ENCODE peak calls at places on chromosomes 2 and 18, in eight cellular contexts. T, K, F, B, H, J, S and I are unnamed samples.

GRCh38 chr2:19902272-19902730 is 518 bp upstream of the TTC32 start:
- DNase-seq in H (no peak), J (no peak), B (no peak), S (peak; percentile 7), K (no peak), F (no peak), T (no peak), I (no peak)

GRCh38 chr2:231780123-231780908 is 766 bp downstream of the PDE6D start:
- DNase-seq in F (no peak), J (no peak), T (peak; percentile 30), H (no peak), B (no peak), K (no peak), S (no peak), I (peak; percentile 14)

GRCh38 chr18:58863539-58864145 is 1.0 kb upstream of the ZNF532 start:
- DNase-seq in H (no peak), F (peak; percentile 16), K (no peak), B (no peak), S (no peak), T (peak; percentile 11), J (peak; percentile 40), I (peak; percentile 25)

GRCh38 chr2:241379481-241380480 is 23.7 kb downstream of the FARP2 start:
- DNase-seq in H (no peak), F (no peak), B (no peak), K (no peak), S (no peak), T (no peak), J (no peak), I (no peak)

GRCh38 chr2:120819720-120820210 is 84.1 kb downstream of the GLI2 start:
- DNase-seq in B (no peak), H (no peak), J (no peak), S (no peak), F (no peak), T (no peak), K (no peak), I (no peak)

GRCh38 chr2:206193643-206194382 is 34.1 kb downstream of the EEF1B2 start:
- DNase-seq in K (no peak), F (no peak), T (no peak), J (no peak), B (no peak), S (no peak), H (no peak), I (no peak)

GRCh38 chr18:63342206-63342605 is 22.6 kb upstream of the BCL2 start:
- DNase-seq in H (no peak), F (no peak), S (no peak), T (no peak), B (no peak), K (no peak), J (peak; percentile 26), I (peak; percentile 28)

GRCh38 chr2:218985021-218985324 is at the start of gene FEV:
- DNase-seq in B (no peak), H (no peak), S (no peak), F (no peak), T (no peak), K (no peak), J (no peak), I (no peak)

GRCh38 chr2:152200562-152201465 is 25.3 kb upstream of the STAM2 start:
- DNase-seq in S (peak; percentile 88), H (peak; percentile 93), F (no peak), B (no peak), T (peak; percentile 94), J (no peak), K (no peak), I (no peak)

GRCh38 chr2:38232454-38232853 is 144.6 kb downstream of the ATL2 start:
- DNase-seq in F (no peak), H (no peak), T (no peak), J (no peak), K (no peak), S (no peak), B (no peak), I (no peak)

GRCh38 chr2:118309201-118310015 is 221.1 kb downstream of the INSIG2 start:
- DNase-seq in T (no peak), J (no peak), F (no peak), K (no peak), B (no peak), H (no peak), S (no peak), I (no peak)

GRCh38 chr18:55651236-55651635 is 63.2 kb upstream of the TCF4 start:
- DNase-seq in J (no peak), S (no peak), B (no peak), H (no peak), F (no peak), K (no peak), T (no peak), I (no peak)

GRCh38 chr2:138415891-138416494 is 85.6 kb upstream of the SPOPL start:
- DNase-seq in F (no peak), T (peak; percentile 29), S (peak; percentile 7), H (peak; percentile 46), B (no peak), J (no peak), K (no peak), I (no peak)

GRCh38 chr2:202760848-202761247 is 110.7 kb downstream of the ICA1L start:
- DNase-seq in J (no peak), H (no peak), B (no peak), F (no peak), K (no peak), S (no peak), T (no peak), I (no peak)

GRCh38 chr2:171798156-171798815 is 95.8 kb downstream of the SLC25A12 start:
- DNase-seq in B (no peak), K (no peak), T (peak; percentile 25), S (no peak), J (no peak), F (no peak), H (no peak), I (no peak)

GRCh38 chr2:70927138-70927537 is 8.6 kb upstream of the ATP6V1B1 start:
- DNase-seq in T (no peak), B (no peak), J (no peak), F (no peak), H (no peak), K (no peak), S (no peak), I (no peak)

GRCh38 chr18:58671122-58671940 is at the start of gene MALT1:
- DNase-seq in T (peak; percentile 83), B (peak; percentile 96), F (peak; percentile 96), H (no peak), K (peak; percentile 96), S (peak; percentile 76), J (peak; percentile 94), I (peak; percentile 95)

GRCh38 chr18:27780061-27780740 is 396.7 kb downstream of the CDH2 start:
- DNase-seq in B (no peak), S (no peak), J (no peak), H (peak; percentile 35), K (no peak), T (no peak), F (no peak), I (no peak)

GRCh38 chr2:56687169-56687568 is 503.4 kb downstream of the CCDC85A start:
- DNase-seq in H (peak; percentile 68), T (peak; percentile 1), J (no peak), B (no peak), F (no peak), K (no peak), S (no peak), I (no peak)

GRCh38 chr2:238898534-238899281 is 50.8 kb downstream of the TWIST2 start:
- DNase-seq in T (no peak), B (no peak), K (no peak), F (no peak), J (no peak), S (no peak), H (no peak), I (no peak)

GRCh38 chr18:56672391-56672790 is 21.2 kb downstream of the WDR7 start:
- DNase-seq in K (no peak), F (no peak), S (no peak), T (no peak), B (no peak), H (no peak), J (no peak), I (no peak)

GRCh38 chr2:119841550-119841949 is 81.8 kb downstream of the PTPN4 start:
- DNase-seq in J (no peak), S (no peak), B (no peak), H (no peak), K (no peak), F (no peak), T (no peak), I (no peak)

GRCh38 chr2:43129676-43130547 is 96.5 kb downstream of the ZFP36L2 start:
- DNase-seq in S (no peak), J (no peak), B (no peak), T (no peak), H (no peak), F (peak; percentile 31), K (no peak), I (no peak)

GRCh38 chr2:74944987-74945782 is 13.3 kb upstream of the POLE4 start:
- DNase-seq in K (no peak), H (no peak), F (no peak), B (no peak), J (no peak), S (no peak), T (no peak), I (no peak)

GRCh38 chr2:85846411-85846810 is 42.4 kb downstream of the ST3GAL5 start:
- DNase-seq in K (no peak), T (no peak), F (no peak), B (no peak), S (peak; percentile 22), H (peak; percentile 70), J (no peak), I (no peak)

GRCh38 chr18:58998421-58999203 is 133.9 kb downstream of the ZNF532 start:
- DNase-seq in H (no peak), T (no peak), F (no peak), K (no peak), J (no peak), S (no peak), B (no peak), I (no peak)

GRCh38 chr2:236743623-236744280 is 174.1 kb downstream of the ACKR3 start:
- DNase-seq in K (no peak), B (no peak), S (no peak), H (peak; percentile 72), F (no peak), T (no peak), J (no peak), I (no peak)

GRCh38 chr2:27622921-27623384 is 5.9 kb downstream of the CCDC121 start:
- DNase-seq in F (no peak), J (no peak), B (no peak), K (no peak), H (peak; percentile 70), S (no peak), T (peak; percentile 36), I (no peak)

GRCh38 chr2:128301501-128301966 is 17.1 kb downstream of the HS6ST1 start:
- DNase-seq in J (no peak), K (no peak), B (no peak), S (peak; percentile 43), F (no peak), T (no peak), H (peak; percentile 38), I (no peak)

GRCh38 chr2:168797286-168797655 is 5.2 kb upstream of the NOSTRIN start:
- DNase-seq in K (no peak), B (no peak), J (no peak), H (no peak), F (no peak), T (no peak), S (no peak), I (no peak)

GRCh38 chr2:97935719-97936161 is 60.0 kb downstream of the TMEM131 start:
- DNase-seq in H (no peak), S (no peak), B (no peak), K (no peak), J (no peak), T (no peak), F (no peak), I (no peak)

GRCh38 chr2:211611061-211611518 is 927.5 kb downstream of the ERBB4 start:
- DNase-seq in K (no peak), F (no peak), T (no peak), H (no peak), B (no peak), S (no peak), J (no peak), I (no peak)

GRCh38 chr2:336360-336759 is 48.5 kb upstream of the ALKAL2 start:
- DNase-seq in S (no peak), K (no peak), H (no peak), B (no peak), F (no peak), T (no peak), J (no peak), I (no peak)

GRCh38 chr2:215680605-215681598 is 245.0 kb upstream of the FN1 start:
- DNase-seq in K (no peak), H (no peak), F (no peak), S (no peak), B (no peak), T (no peak), J (peak; percentile 6), I (peak; percentile 4)